ENCODE peak calls at places on chromosome 1, in four cellular contexts. One of them, this sample, is unnamed.

GRCh38 chr1:234934611-234935033 is 194.0 kb downstream of the TOMM20 start:
- DNase-seq in mammary epithelial cell: peak; percentile 33
- DNase-seq in PC-3: peak; percentile 65
- DNase-seq in keratinocyte: no peak
- DNase-seq in this sample: no peak

GRCh38 chr1:19047373-19047772 is 90.9 kb upstream of the IFFO2 start:
- DNase-seq in mammary epithelial cell: no peak
- DNase-seq in PC-3: no peak
- DNase-seq in keratinocyte: no peak
- DNase-seq in this sample: peak; percentile 28

GRCh38 chr1:3496916-3497315 is 42.5 kb downstream of the ARHGEF16 start:
- DNase-seq in mammary epithelial cell: no peak
- DNase-seq in PC-3: no peak
- DNase-seq in keratinocyte: no peak
- DNase-seq in this sample: no peak

GRCh38 chr1:4603317-4604110 is 50.9 kb upstream of the AJAP1 start:
- DNase-seq in keratinocyte: peak; percentile 97
- DNase-seq in PC-3: peak; percentile 37
- DNase-seq in mammary epithelial cell: peak; percentile 53
- DNase-seq in this sample: no peak

GRCh38 chr1:119713039-119713537 is 1.4 kb downstream of the PHGDH start:
- DNase-seq in keratinocyte: no peak
- DNase-seq in PC-3: no peak
- DNase-seq in mammary epithelial cell: no peak
- DNase-seq in this sample: peak; percentile 36

GRCh38 chr1:32761253-32761877 is 55.8 kb downstream of the YARS1 start:
- DNase-seq in keratinocyte: peak; percentile 82
- DNase-seq in mammary epithelial cell: peak; percentile 98
- DNase-seq in PC-3: peak; percentile 95
- DNase-seq in this sample: no peak

GRCh38 chr1:29806646-29807319 is 570.5 kb downstream of the PTPRU start:
- DNase-seq in PC-3: no peak
- DNase-seq in keratinocyte: no peak
- DNase-seq in mammary epithelial cell: no peak
- DNase-seq in this sample: peak; percentile 40

GRCh38 chr1:32291145-32291707 is 657 bp upstream of the HDAC1 start:
- DNase-seq in PC-3: peak; percentile 81
- DNase-seq in mammary epithelial cell: peak; percentile 61
- DNase-seq in keratinocyte: peak; percentile 35
- DNase-seq in this sample: no peak

GRCh38 chr1:10790155-10790707 is 6.2 kb downstream of the CASZ1 start:
- DNase-seq in PC-3: no peak
- DNase-seq in keratinocyte: no peak
- DNase-seq in mammary epithelial cell: no peak
- DNase-seq in this sample: no peak

GRCh38 chr1:219189021-219189824 is 15.5 kb downstream of the LYPLAL1 start:
- DNase-seq in PC-3: peak; percentile 78
- DNase-seq in keratinocyte: no peak
- DNase-seq in mammary epithelial cell: peak; percentile 30
- DNase-seq in this sample: no peak

GRCh38 chr1:182303778-182304177 is 87.8 kb downstream of the GLUL start:
- DNase-seq in mammary epithelial cell: no peak
- DNase-seq in PC-3: no peak
- DNase-seq in keratinocyte: no peak
- DNase-seq in this sample: no peak

GRCh38 chr1:230387296-230387695 is 38.8 kb downstream of the PGBD5 start:
- DNase-seq in keratinocyte: no peak
- DNase-seq in PC-3: no peak
- DNase-seq in mammary epithelial cell: no peak
- DNase-seq in this sample: no peak

GRCh38 chr1:9438431-9439073 is 100.7 kb upstream of the SLC25A33 start:
- DNase-seq in mammary epithelial cell: peak; percentile 93
- DNase-seq in PC-3: peak; percentile 51
- DNase-seq in keratinocyte: no peak
- DNase-seq in this sample: no peak

GRCh38 chr1:77673030-77673429 is 9.4 kb downstream of the ZZZ3 start:
- DNase-seq in mammary epithelial cell: no peak
- DNase-seq in PC-3: no peak
- DNase-seq in keratinocyte: no peak
- DNase-seq in this sample: no peak

GRCh38 chr1:166974647-166975345 is 544 bp downstream of the ILDR2 start:
- DNase-seq in mammary epithelial cell: no peak
- DNase-seq in PC-3: no peak
- DNase-seq in keratinocyte: no peak
- DNase-seq in this sample: peak; percentile 37

GRCh38 chr1:201731592-201731991 is 97.4 kb upstream of the IPO9 start:
- DNase-seq in mammary epithelial cell: no peak
- DNase-seq in PC-3: no peak
- DNase-seq in keratinocyte: no peak
- DNase-seq in this sample: no peak

GRCh38 chr1:164380893-164381292 is 178.1 kb upstream of the PBX1 start:
- DNase-seq in PC-3: peak; percentile 57
- DNase-seq in keratinocyte: no peak
- DNase-seq in mammary epithelial cell: no peak
- DNase-seq in this sample: no peak

GRCh38 chr1:163248064-163248463 is 45.3 kb upstream of the RGS5 start:
- DNase-seq in PC-3: no peak
- DNase-seq in keratinocyte: no peak
- DNase-seq in mammary epithelial cell: no peak
- DNase-seq in this sample: no peak

GRCh38 chr1:239418683-239419082 is 32.3 kb downstream of the CHRM3 start:
- DNase-seq in PC-3: no peak
- DNase-seq in keratinocyte: no peak
- DNase-seq in mammary epithelial cell: no peak
- DNase-seq in this sample: no peak

GRCh38 chr1:227903614-227904501 is 43.9 kb downstream of the WNT9A start:
- DNase-seq in mammary epithelial cell: no peak
- DNase-seq in keratinocyte: no peak
- DNase-seq in PC-3: no peak
- DNase-seq in this sample: no peak

GRCh38 chr1:17228619-17229018 is 20.3 kb upstream of the PADI3 start:
- DNase-seq in mammary epithelial cell: no peak
- DNase-seq in PC-3: no peak
- DNase-seq in keratinocyte: no peak
- DNase-seq in this sample: no peak

GRCh38 chr1:222798975-222799374 is 15.9 kb upstream of the DISP1 start:
- DNase-seq in keratinocyte: no peak
- DNase-seq in mammary epithelial cell: no peak
- DNase-seq in PC-3: no peak
- DNase-seq in this sample: no peak

GRCh38 chr1:46523556-46524443 is 27.6 kb downstream of the KNCN start:
- DNase-seq in PC-3: no peak
- DNase-seq in keratinocyte: no peak
- DNase-seq in mammary epithelial cell: peak; percentile 50
- DNase-seq in this sample: no peak

GRCh38 chr1:222634180-222635013 is 16.5 kb downstream of the MIA3 start:
- DNase-seq in PC-3: peak; percentile 100
- DNase-seq in mammary epithelial cell: peak; percentile 76
- DNase-seq in keratinocyte: peak; percentile 78
- DNase-seq in this sample: peak; percentile 74

GRCh38 chr1:117779364-117779763 is 150.1 kb downstream of the GDAP2 start:
- DNase-seq in keratinocyte: no peak
- DNase-seq in mammary epithelial cell: no peak
- DNase-seq in PC-3: no peak
- DNase-seq in this sample: no peak

GRCh38 chr1:203289281-203289981 is 15.9 kb upstream of the BTG2 start:
- DNase-seq in mammary epithelial cell: no peak
- DNase-seq in PC-3: no peak
- DNase-seq in keratinocyte: no peak
- DNase-seq in this sample: no peak

GRCh38 chr1:232303221-232303620 is 326.7 kb downstream of the SIPA1L2 start:
- DNase-seq in keratinocyte: no peak
- DNase-seq in PC-3: no peak
- DNase-seq in mammary epithelial cell: no peak
- DNase-seq in this sample: no peak

GRCh38 chr1:193069748-193070394 is 10.5 kb downstream of the RO60 start:
- DNase-seq in PC-3: peak; percentile 15
- DNase-seq in keratinocyte: no peak
- DNase-seq in mammary epithelial cell: no peak
- DNase-seq in this sample: peak; percentile 44

GRCh38 chr1:93702102-93702827 is 20.6 kb upstream of the BCAR3 start:
- DNase-seq in mammary epithelial cell: peak; percentile 75
- DNase-seq in keratinocyte: no peak
- DNase-seq in PC-3: peak; percentile 80
- DNase-seq in this sample: no peak

GRCh38 chr1:30446100-30446499 is 277.3 kb downstream of the MATN1 start:
- DNase-seq in mammary epithelial cell: no peak
- DNase-seq in keratinocyte: no peak
- DNase-seq in PC-3: no peak
- DNase-seq in this sample: no peak

GRCh38 chr1:196324345-196324744 is 283.9 kb downstream of the KCNT2 start:
- DNase-seq in PC-3: peak; percentile 56
- DNase-seq in keratinocyte: no peak
- DNase-seq in mammary epithelial cell: no peak
- DNase-seq in this sample: no peak

GRCh38 chr1:230326971-230327891 is 98.9 kb downstream of the PGBD5 start:
- DNase-seq in keratinocyte: no peak
- DNase-seq in mammary epithelial cell: no peak
- DNase-seq in PC-3: no peak
- DNase-seq in this sample: no peak

GRCh38 chr1:2602866-2603520 is 16.4 kb downstream of the PRXL2B start:
- DNase-seq in keratinocyte: no peak
- DNase-seq in mammary epithelial cell: no peak
- DNase-seq in PC-3: no peak
- DNase-seq in this sample: no peak

GRCh38 chr1:226696552-226696951 is 42.5 kb downstream of the ITPKB start:
- DNase-seq in PC-3: no peak
- DNase-seq in keratinocyte: peak; percentile 45
- DNase-seq in mammary epithelial cell: peak; percentile 31
- DNase-seq in this sample: no peak

GRCh38 chr1:6511056-6511455 is 19.6 kb upstream of the PLEKHG5 start:
- DNase-seq in mammary epithelial cell: no peak
- DNase-seq in PC-3: no peak
- DNase-seq in keratinocyte: no peak
- DNase-seq in this sample: no peak

DNA sequence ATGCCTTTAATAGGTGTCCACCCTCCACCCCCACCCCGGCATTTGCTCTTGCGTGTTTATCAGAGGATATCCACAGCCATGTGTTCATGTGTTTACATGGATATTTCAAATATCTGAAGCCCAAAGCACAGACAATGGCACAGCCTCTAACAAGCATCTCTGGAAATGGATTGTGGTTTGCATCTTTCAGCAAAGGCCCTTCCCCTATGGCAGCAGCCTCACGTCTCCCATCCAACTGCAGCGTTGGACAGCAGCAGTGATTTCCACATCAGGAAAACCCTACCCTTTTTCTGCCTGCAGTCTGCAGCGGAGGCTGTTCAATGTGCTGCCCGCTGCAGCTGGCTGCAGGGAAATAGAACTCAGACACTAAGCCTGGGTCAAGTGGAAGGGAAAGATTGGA is 1.6 kb downstream of the RASSF5 start:
- DNase-seq in PC-3: no peak
- DNase-seq in keratinocyte: no peak
- DNase-seq in mammary epithelial cell: no peak
- DNase-seq in this sample: no peak
- TF ChIP-seq EZH2 in PC-3: no peak
- TF ChIP-seq EZH2 in keratinocyte: no peak
- TF ChIP-seq EZH2 in mammary epithelial cell: no peak
- TF ChIP-seq EZH2 in this sample: no peak

GRCh38 chr1:209576798-209577197 is 6.7 kb upstream of the CAMK1G start:
- DNase-seq in keratinocyte: peak; percentile 40
- DNase-seq in PC-3: peak; percentile 98
- DNase-seq in mammary epithelial cell: peak; percentile 76
- DNase-seq in this sample: peak; percentile 85
- TF ChIP-seq EZH2 in keratinocyte: no peak
- TF ChIP-seq EZH2 in PC-3: no peak
- TF ChIP-seq EZH2 in mammary epithelial cell: no peak
- TF ChIP-seq EZH2 in this sample: no peak

DNA sequence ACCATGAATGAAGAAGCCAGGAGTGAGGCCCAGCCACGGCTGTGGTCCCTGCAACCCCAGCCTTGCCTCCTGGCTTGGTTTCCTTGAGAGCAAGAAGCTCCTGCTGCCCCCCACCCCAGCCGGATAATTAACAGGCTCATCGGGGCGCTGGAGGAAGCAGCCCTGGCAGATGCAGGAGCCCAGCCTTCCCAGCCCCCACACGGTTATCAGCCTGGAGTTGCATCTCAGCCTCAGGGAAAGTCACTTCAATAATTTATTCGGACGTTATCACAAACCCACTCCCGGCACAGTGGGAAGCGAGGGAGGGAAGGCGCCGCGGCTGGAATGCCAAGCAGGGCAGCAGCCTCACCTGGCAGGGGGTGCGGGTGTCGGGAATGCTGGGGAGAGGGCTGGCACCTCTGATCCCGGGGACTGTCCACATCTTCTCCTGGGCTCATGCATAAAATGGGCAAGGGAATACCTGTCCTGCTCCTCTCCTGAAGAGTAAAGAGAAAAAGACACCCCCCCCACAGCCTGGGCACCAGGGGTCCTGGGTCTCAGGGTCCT is 43.3 kb upstream of the LRP8 start:
- DNase-seq in keratinocyte: no peak
- DNase-seq in mammary epithelial cell: no peak
- DNase-seq in PC-3: no peak
- DNase-seq in this sample: peak; percentile 26
- TF ChIP-seq EZH2 in keratinocyte: no peak
- TF ChIP-seq EZH2 in mammary epithelial cell: no peak
- TF ChIP-seq EZH2 in PC-3: no peak
- TF ChIP-seq EZH2 in this sample: no peak

GRCh38 chr1:50417487-50417886 is 5.8 kb downstream of the DMRTA2 start:
- DNase-seq in mammary epithelial cell: no peak
- DNase-seq in keratinocyte: no peak
- DNase-seq in PC-3: no peak
- DNase-seq in this sample: peak; percentile 54

GRCh38 chr1:50416553-50417453 is 6.4 kb downstream of the DMRTA2 start:
- DNase-seq in PC-3: no peak
- DNase-seq in mammary epithelial cell: no peak
- DNase-seq in keratinocyte: no peak
- DNase-seq in this sample: peak; percentile 61

GRCh38 chr1:50415235-50416149 is 7.8 kb downstream of the DMRTA2 start:
- DNase-seq in PC-3: no peak
- DNase-seq in keratinocyte: no peak
- DNase-seq in mammary epithelial cell: no peak
- DNase-seq in this sample: peak; percentile 57

GRCh38 chr1:50414853-50415234 is 8.4 kb downstream of the DMRTA2 start:
- DNase-seq in keratinocyte: no peak
- DNase-seq in PC-3: no peak
- DNase-seq in mammary epithelial cell: no peak
- DNase-seq in this sample: no peak

GRCh38 chr1:50416150-50416527 is 7.1 kb downstream of the DMRTA2 start:
- DNase-seq in keratinocyte: no peak
- DNase-seq in mammary epithelial cell: no peak
- DNase-seq in PC-3: no peak
- DNase-seq in this sample: peak; percentile 9
- TF ChIP-seq EZH2 in keratinocyte: peak; percentile 95
- TF ChIP-seq EZH2 in mammary epithelial cell: no peak
- TF ChIP-seq EZH2 in PC-3: no peak
- TF ChIP-seq EZH2 in this sample: peak; percentile 75

GRCh38 chr1:161725888-161726630 is 4.7 kb downstream of the FCRLB start:
- DNase-seq in mammary epithelial cell: peak; percentile 54
- DNase-seq in PC-3: peak; percentile 52
- DNase-seq in keratinocyte: no peak
- DNase-seq in this sample: peak; percentile 71
- TF ChIP-seq EZH2 in mammary epithelial cell: no peak
- TF ChIP-seq EZH2 in PC-3: no peak
- TF ChIP-seq EZH2 in keratinocyte: no peak
- TF ChIP-seq EZH2 in this sample: peak; percentile 70

GRCh38 chr1:34825455-34826081 is 32.8 kb downstream of the GJA4 start:
- DNase-seq in keratinocyte: no peak
- DNase-seq in PC-3: no peak
- DNase-seq in mammary epithelial cell: no peak
- DNase-seq in this sample: no peak
- TF ChIP-seq EZH2 in keratinocyte: no peak
- TF ChIP-seq EZH2 in PC-3: no peak
- TF ChIP-seq EZH2 in mammary epithelial cell: no peak
- TF ChIP-seq EZH2 in this sample: no peak

GRCh38 chr1:233328661-233329498 is 1.4 kb downstream of the MAP3K21 start:
- DNase-seq in keratinocyte: no peak
- DNase-seq in mammary epithelial cell: peak; percentile 14
- DNase-seq in PC-3: peak; percentile 38
- DNase-seq in this sample: no peak
- TF ChIP-seq EZH2 in keratinocyte: no peak
- TF ChIP-seq EZH2 in mammary epithelial cell: no peak
- TF ChIP-seq EZH2 in PC-3: no peak
- TF ChIP-seq EZH2 in this sample: peak; percentile 32

This sample was measured in neural progenitor cell.